ENCODE peak calls at places on chromosomes 13 and 19, in ten cellular contexts. One of them, this sample, is unnamed.

GRCh38 chr19:50835785-50836542 is 2.6 kb upstream of the KLK15 start:
- DNase-seq in frontal cortex: peak; percentile 67
- DNase-seq in fibroblast of lung: peak; percentile 44
- DNase-seq in putamen: peak; percentile 21
- DNase-seq in upper lobe of right lung: peak; percentile 89
- DNase-seq in bronchial epithelial cell: peak; percentile 31
- DNase-seq in brain microvascular endothelial cell: peak; percentile 50
- DNase-seq in Calu3: peak; percentile 97
- DNase-seq in stimulated activated CD4-positive, alpha-beta T cell treated with anti-CD3 and anti-CD28 coated beads, Interleukin-15, amount 100 ng/mL, for 1 hour: peak; percentile 23
- DNase-seq in BJ: no peak
- DNase-seq in this sample: peak; percentile 74

GRCh38 chr13:97348569-97349100 is 85.3 kb upstream of the RAP2A start:
- DNase-seq in frontal cortex: no peak
- DNase-seq in fibroblast of lung: no peak
- DNase-seq in putamen: no peak
- DNase-seq in upper lobe of right lung: no peak
- DNase-seq in bronchial epithelial cell: no peak
- DNase-seq in brain microvascular endothelial cell: no peak
- DNase-seq in Calu3: no peak
- DNase-seq in stimulated activated CD4-positive, alpha-beta T cell treated with anti-CD3 and anti-CD28 coated beads, Interleukin-15, amount 100 ng/mL, for 1 hour: no peak
- DNase-seq in BJ: no peak
- DNase-seq in this sample: no peak

GRCh38 chr13:113542751-113543424 is 41.7 kb upstream of the TFDP1 start:
- DNase-seq in frontal cortex: no peak
- DNase-seq in fibroblast of lung: no peak
- DNase-seq in putamen: no peak
- DNase-seq in upper lobe of right lung: no peak
- DNase-seq in bronchial epithelial cell: no peak
- DNase-seq in brain microvascular endothelial cell: no peak
- DNase-seq in Calu3: no peak
- DNase-seq in stimulated activated CD4-positive, alpha-beta T cell treated with anti-CD3 and anti-CD28 coated beads, Interleukin-15, amount 100 ng/mL, for 1 hour: no peak
- DNase-seq in BJ: no peak
- DNase-seq in this sample: no peak

GRCh38 chr13:44866512-44866911 is 122.8 kb downstream of the NUFIP1 start:
- DNase-seq in frontal cortex: no peak
- DNase-seq in fibroblast of lung: no peak
- DNase-seq in putamen: no peak
- DNase-seq in upper lobe of right lung: no peak
- DNase-seq in bronchial epithelial cell: no peak
- DNase-seq in brain microvascular endothelial cell: no peak
- DNase-seq in Calu3: no peak
- DNase-seq in stimulated activated CD4-positive, alpha-beta T cell treated with anti-CD3 and anti-CD28 coated beads, Interleukin-15, amount 100 ng/mL, for 1 hour: no peak
- DNase-seq in BJ: no peak
- DNase-seq in this sample: no peak

GRCh38 chr19:35484637-35485036 is 5.6 kb downstream of the KRTDAP start:
- DNase-seq in frontal cortex: no peak
- DNase-seq in fibroblast of lung: no peak
- DNase-seq in putamen: no peak
- DNase-seq in upper lobe of right lung: no peak
- DNase-seq in bronchial epithelial cell: no peak
- DNase-seq in brain microvascular endothelial cell: no peak
- DNase-seq in Calu3: no peak
- DNase-seq in stimulated activated CD4-positive, alpha-beta T cell treated with anti-CD3 and anti-CD28 coated beads, Interleukin-15, amount 100 ng/mL, for 1 hour: no peak
- DNase-seq in BJ: no peak
- DNase-seq in this sample: no peak

GRCh38 chr13:31409678-31410356 is 210.0 kb downstream of the B3GLCT start:
- DNase-seq in frontal cortex: no peak
- DNase-seq in fibroblast of lung: peak; percentile 35
- DNase-seq in putamen: no peak
- DNase-seq in upper lobe of right lung: no peak
- DNase-seq in bronchial epithelial cell: peak; percentile 23
- DNase-seq in brain microvascular endothelial cell: no peak
- DNase-seq in Calu3: no peak
- DNase-seq in stimulated activated CD4-positive, alpha-beta T cell treated with anti-CD3 and anti-CD28 coated beads, Interleukin-15, amount 100 ng/mL, for 1 hour: no peak
- DNase-seq in BJ: no peak
- DNase-seq in this sample: no peak

GRCh38 chr13:39779337-39780270 is 124.1 kb downstream of the COG6 start:
- DNase-seq in frontal cortex: no peak
- DNase-seq in fibroblast of lung: peak; percentile 62
- DNase-seq in putamen: no peak
- DNase-seq in upper lobe of right lung: no peak
- DNase-seq in bronchial epithelial cell: peak; percentile 15
- DNase-seq in brain microvascular endothelial cell: peak; percentile 80
- DNase-seq in Calu3: no peak
- DNase-seq in stimulated activated CD4-positive, alpha-beta T cell treated with anti-CD3 and anti-CD28 coated beads, Interleukin-15, amount 100 ng/mL, for 1 hour: no peak
- DNase-seq in BJ: no peak
- DNase-seq in this sample: no peak

GRCh38 chr19:7748756-7749155 is 1.4 kb upstream of the CD209 start:
- DNase-seq in frontal cortex: no peak
- DNase-seq in fibroblast of lung: no peak
- DNase-seq in putamen: no peak
- DNase-seq in upper lobe of right lung: no peak
- DNase-seq in bronchial epithelial cell: peak; percentile 24
- DNase-seq in brain microvascular endothelial cell: no peak
- DNase-seq in Calu3: peak; percentile 36
- DNase-seq in stimulated activated CD4-positive, alpha-beta T cell treated with anti-CD3 and anti-CD28 coated beads, Interleukin-15, amount 100 ng/mL, for 1 hour: no peak
- DNase-seq in BJ: no peak
- DNase-seq in this sample: no peak

GRCh38 chr19:14763497-14764145 is 14.7 kb downstream of the ADGRE2 start:
- DNase-seq in frontal cortex: no peak
- DNase-seq in fibroblast of lung: no peak
- DNase-seq in putamen: no peak
- DNase-seq in upper lobe of right lung: no peak
- DNase-seq in bronchial epithelial cell: no peak
- DNase-seq in brain microvascular endothelial cell: no peak
- DNase-seq in Calu3: no peak
- DNase-seq in stimulated activated CD4-positive, alpha-beta T cell treated with anti-CD3 and anti-CD28 coated beads, Interleukin-15, amount 100 ng/mL, for 1 hour: no peak
- DNase-seq in BJ: no peak
- DNase-seq in this sample: no peak

GRCh38 chr19:10226376-10227214 is 4.5 kb downstream of the S1PR2 start:
- DNase-seq in frontal cortex: peak; percentile 60
- DNase-seq in fibroblast of lung: peak; percentile 69
- DNase-seq in putamen: no peak
- DNase-seq in upper lobe of right lung: peak; percentile 75
- DNase-seq in bronchial epithelial cell: no peak
- DNase-seq in brain microvascular endothelial cell: peak; percentile 55
- DNase-seq in Calu3: no peak
- DNase-seq in stimulated activated CD4-positive, alpha-beta T cell treated with anti-CD3 and anti-CD28 coated beads, Interleukin-15, amount 100 ng/mL, for 1 hour: no peak
- DNase-seq in BJ: peak; percentile 61
- DNase-seq in this sample: peak; percentile 66

This sample was measured in heart right ventricle.